ENCODE peak calls at places on chromosomes 1 and 21, in nine cellular contexts. One of them, this sample, is unnamed.

GRCh38 chr1:54570161-54570560 is 22.1 kb downstream of the ACOT11 start:
- DNase-seq in upper lobe of left lung: no peak
- DNase-seq in RWPE2: no peak
- DNase-seq in psoas muscle: no peak
- DNase-seq in epithelial cell of esophagus: no peak
- DNase-seq in endothelial cell: no peak
- DNase-seq in Peyer's patch: no peak
- DNase-seq in hepatocyte: no peak
- DNase-seq in lower lobe of right lung: no peak
- DNase-seq in this sample: no peak

GRCh38 chr1:226364129-226364899 is 43.6 kb downstream of the PARP1 start:
- DNase-seq in hepatocyte: no peak
- DNase-seq in upper lobe of left lung: no peak
- DNase-seq in endothelial cell: no peak
- DNase-seq in lower lobe of right lung: no peak
- DNase-seq in RWPE2: no peak
- DNase-seq in Peyer's patch: no peak
- DNase-seq in epithelial cell of esophagus: no peak
- DNase-seq in psoas muscle: no peak
- DNase-seq in this sample: peak; percentile 60

GRCh38 chr1:216961516-216961915 is 238.3 kb upstream of the ESRRG start:
- DNase-seq in psoas muscle: no peak
- DNase-seq in RWPE2: no peak
- DNase-seq in endothelial cell: no peak
- DNase-seq in epithelial cell of esophagus: peak; percentile 9
- DNase-seq in upper lobe of left lung: no peak
- DNase-seq in lower lobe of right lung: no peak
- DNase-seq in Peyer's patch: no peak
- DNase-seq in hepatocyte: no peak
- DNase-seq in this sample: no peak

GRCh38 chr1:40932004-40932403 is 47.5 kb upstream of the CTPS1 start:
- DNase-seq in Peyer's patch: peak; percentile 19
- DNase-seq in upper lobe of left lung: no peak
- DNase-seq in epithelial cell of esophagus: peak; percentile 55
- DNase-seq in endothelial cell: no peak
- DNase-seq in hepatocyte: no peak
- DNase-seq in psoas muscle: no peak
- DNase-seq in RWPE2: no peak
- DNase-seq in lower lobe of right lung: no peak
- DNase-seq in this sample: peak; percentile 46

GRCh38 chr1:100794719-100795645 is 75.4 kb downstream of the VCAM1 start:
- DNase-seq in RWPE2: no peak
- DNase-seq in psoas muscle: no peak
- DNase-seq in Peyer's patch: no peak
- DNase-seq in endothelial cell: no peak
- DNase-seq in lower lobe of right lung: no peak
- DNase-seq in epithelial cell of esophagus: no peak
- DNase-seq in upper lobe of left lung: no peak
- DNase-seq in hepatocyte: no peak
- DNase-seq in this sample: no peak

GRCh38 chr1:23473037-23473800 is 10.8 kb downstream of the ASAP3 start:
- DNase-seq in Peyer's patch: no peak
- DNase-seq in upper lobe of left lung: no peak
- DNase-seq in RWPE2: no peak
- DNase-seq in psoas muscle: no peak
- DNase-seq in endothelial cell: no peak
- DNase-seq in lower lobe of right lung: no peak
- DNase-seq in epithelial cell of esophagus: peak; percentile 78
- DNase-seq in hepatocyte: no peak
- DNase-seq in this sample: no peak

GRCh38 chr1:8218351-8219092 is 99.4 kb upstream of the SLC45A1 start:
- DNase-seq in psoas muscle: no peak
- DNase-seq in hepatocyte: no peak
- DNase-seq in upper lobe of left lung: no peak
- DNase-seq in lower lobe of right lung: no peak
- DNase-seq in endothelial cell: no peak
- DNase-seq in Peyer's patch: no peak
- DNase-seq in RWPE2: no peak
- DNase-seq in epithelial cell of esophagus: peak; percentile 56
- DNase-seq in this sample: no peak

GRCh38 chr1:205325334-205325884 is 3.9 kb upstream of the NUAK2 start:
- DNase-seq in epithelial cell of esophagus: peak; percentile 87
- DNase-seq in upper lobe of left lung: no peak
- DNase-seq in RWPE2: no peak
- DNase-seq in Peyer's patch: peak; percentile 85
- DNase-seq in psoas muscle: no peak
- DNase-seq in hepatocyte: peak; percentile 81
- DNase-seq in lower lobe of right lung: no peak
- DNase-seq in endothelial cell: peak; percentile 84
- DNase-seq in this sample: no peak

GRCh38 chr1:82401116-82401515 is 600.4 kb downstream of the ADGRL2 start:
- DNase-seq in lower lobe of right lung: no peak
- DNase-seq in hepatocyte: no peak
- DNase-seq in RWPE2: no peak
- DNase-seq in endothelial cell: no peak
- DNase-seq in upper lobe of left lung: no peak
- DNase-seq in psoas muscle: no peak
- DNase-seq in Peyer's patch: no peak
- DNase-seq in epithelial cell of esophagus: no peak
- DNase-seq in this sample: no peak

GRCh38 chr1:40265919-40266318 is 7.9 kb downstream of the ZMPSTE24 start:
- DNase-seq in lower lobe of right lung: no peak
- DNase-seq in epithelial cell of esophagus: no peak
- DNase-seq in endothelial cell: no peak
- DNase-seq in hepatocyte: no peak
- DNase-seq in upper lobe of left lung: no peak
- DNase-seq in Peyer's patch: no peak
- DNase-seq in RWPE2: no peak
- DNase-seq in psoas muscle: no peak
- DNase-seq in this sample: no peak

GRCh38 chr1:96721053-96721381 is 567 bp upstream of the PTBP2 start:
- DNase-seq in epithelial cell of esophagus: no peak
- DNase-seq in lower lobe of right lung: no peak
- DNase-seq in psoas muscle: no peak
- DNase-seq in Peyer's patch: no peak
- DNase-seq in upper lobe of left lung: no peak
- DNase-seq in hepatocyte: no peak
- DNase-seq in endothelial cell: no peak
- DNase-seq in RWPE2: no peak
- DNase-seq in this sample: no peak

GRCh38 chr1:223700942-223701637 is 11.2 kb upstream of the CAPN2 start:
- DNase-seq in upper lobe of left lung: peak; percentile 61
- DNase-seq in Peyer's patch: peak; percentile 66
- DNase-seq in RWPE2: peak; percentile 73
- DNase-seq in psoas muscle: no peak
- DNase-seq in hepatocyte: peak; percentile 85
- DNase-seq in lower lobe of right lung: peak; percentile 64
- DNase-seq in epithelial cell of esophagus: peak; percentile 94
- DNase-seq in endothelial cell: no peak
- DNase-seq in this sample: no peak

GRCh38 chr1:67489643-67490042 is 59.4 kb upstream of the SERBP1 start:
- DNase-seq in Peyer's patch: no peak
- DNase-seq in epithelial cell of esophagus: peak; percentile 68
- DNase-seq in lower lobe of right lung: no peak
- DNase-seq in psoas muscle: no peak
- DNase-seq in endothelial cell: no peak
- DNase-seq in upper lobe of left lung: no peak
- DNase-seq in hepatocyte: peak; percentile 40
- DNase-seq in RWPE2: no peak
- DNase-seq in this sample: no peak

GRCh38 chr1:238681451-238681850 is 704.9 kb upstream of the CHRM3 start:
- DNase-seq in hepatocyte: no peak
- DNase-seq in RWPE2: no peak
- DNase-seq in upper lobe of left lung: no peak
- DNase-seq in epithelial cell of esophagus: no peak
- DNase-seq in endothelial cell: no peak
- DNase-seq in psoas muscle: no peak
- DNase-seq in lower lobe of right lung: no peak
- DNase-seq in Peyer's patch: no peak
- DNase-seq in this sample: no peak

GRCh38 chr21:45105906-45106485 is 31.6 kb downstream of the ADARB1 start:
- DNase-seq in psoas muscle: no peak
- DNase-seq in endothelial cell: no peak
- DNase-seq in lower lobe of right lung: no peak
- DNase-seq in upper lobe of left lung: no peak
- DNase-seq in Peyer's patch: no peak
- DNase-seq in hepatocyte: no peak
- DNase-seq in epithelial cell of esophagus: no peak
- DNase-seq in RWPE2: no peak
- DNase-seq in this sample: no peak

GRCh38 chr1:162373541-162374375 is 2.9 kb downstream of the SPATA46 start:
- DNase-seq in upper lobe of left lung: no peak
- DNase-seq in lower lobe of right lung: peak; percentile 61
- DNase-seq in endothelial cell: no peak
- DNase-seq in Peyer's patch: no peak
- DNase-seq in psoas muscle: no peak
- DNase-seq in epithelial cell of esophagus: no peak
- DNase-seq in hepatocyte: no peak
- DNase-seq in RWPE2: peak; percentile 80
- DNase-seq in this sample: no peak

DNA sequence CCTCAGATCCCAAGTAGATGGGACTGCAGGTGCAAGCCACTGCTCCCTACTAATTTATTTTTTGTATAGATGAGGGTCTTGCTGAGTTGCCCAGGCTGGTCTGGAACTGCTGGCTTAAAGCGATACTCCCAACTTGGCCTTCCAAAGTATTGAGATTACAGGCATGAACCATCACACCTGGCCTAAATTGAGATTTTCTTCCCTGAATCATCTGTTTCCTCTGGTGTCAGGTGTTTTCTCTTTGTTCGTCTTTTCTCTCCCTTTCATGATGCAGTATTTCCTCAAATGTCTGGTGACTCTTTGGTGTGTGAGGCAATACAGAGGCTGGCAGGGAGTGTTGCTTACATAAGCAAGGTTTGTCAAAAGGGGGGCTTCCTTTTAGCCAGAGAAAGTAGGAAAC is 27.6 kb downstream of the CLDN14 start:
- DNase-seq in RWPE2: no peak
- DNase-seq in Peyer's patch: no peak
- DNase-seq in lower lobe of right lung: no peak
- DNase-seq in hepatocyte: no peak
- DNase-seq in endothelial cell: no peak
- DNase-seq in psoas muscle: no peak
- DNase-seq in upper lobe of left lung: no peak
- DNase-seq in epithelial cell of esophagus: peak; percentile 60
- DNase-seq in this sample: no peak
- TF ChIP-seq CTCF in RWPE2: no peak
- TF ChIP-seq CTCF in Peyer's patch: no peak
- TF ChIP-seq CTCF in lower lobe of right lung: no peak
- TF ChIP-seq CTCF in hepatocyte: no peak
- TF ChIP-seq CTCF in endothelial cell: no peak
- TF ChIP-seq CTCF in psoas muscle: no peak
- TF ChIP-seq CTCF in upper lobe of left lung: no peak
- TF ChIP-seq CTCF in epithelial cell of esophagus: no peak
- TF ChIP-seq CTCF in this sample: no peak

GRCh38 chr1:1778827-1779675 is 781 bp upstream of the NADK start:
- DNase-seq in epithelial cell of esophagus: peak; percentile 84
- DNase-seq in lower lobe of right lung: peak; percentile 96
- DNase-seq in psoas muscle: peak; percentile 85
- DNase-seq in hepatocyte: peak; percentile 80
- DNase-seq in endothelial cell: peak; percentile 40
- DNase-seq in Peyer's patch: peak; percentile 97
- DNase-seq in RWPE2: peak; percentile 83
- DNase-seq in upper lobe of left lung: peak; percentile 97
- DNase-seq in this sample: no peak
- TF ChIP-seq CTCF in epithelial cell of esophagus: no peak
- TF ChIP-seq CTCF in lower lobe of right lung: peak; percentile 30
- TF ChIP-seq CTCF in psoas muscle: no peak
- TF ChIP-seq CTCF in hepatocyte: peak; percentile 26
- TF ChIP-seq CTCF in endothelial cell: peak; percentile 38
- TF ChIP-seq CTCF in Peyer's patch: peak; percentile 29
- TF ChIP-seq CTCF in RWPE2: peak; percentile 32
- TF ChIP-seq CTCF in upper lobe of left lung: no peak
- TF ChIP-seq CTCF in this sample: peak; percentile 34

GRCh38 chr1:111801071-111801850 is 45.6 kb downstream of the DDX20 start:
- DNase-seq in upper lobe of left lung: no peak
- DNase-seq in lower lobe of right lung: no peak
- DNase-seq in hepatocyte: no peak
- DNase-seq in psoas muscle: no peak
- DNase-seq in Peyer's patch: no peak
- DNase-seq in epithelial cell of esophagus: no peak
- DNase-seq in RWPE2: no peak
- DNase-seq in endothelial cell: peak; percentile 10
- DNase-seq in this sample: no peak
- TF ChIP-seq CTCF in upper lobe of left lung: no peak
- TF ChIP-seq CTCF in lower lobe of right lung: no peak
- TF ChIP-seq CTCF in hepatocyte: no peak
- TF ChIP-seq CTCF in psoas muscle: peak; percentile 18
- TF ChIP-seq CTCF in Peyer's patch: no peak
- TF ChIP-seq CTCF in epithelial cell of esophagus: no peak
- TF ChIP-seq CTCF in RWPE2: no peak
- TF ChIP-seq CTCF in endothelial cell: no peak
- TF ChIP-seq CTCF in this sample: peak; percentile 19

DNA sequence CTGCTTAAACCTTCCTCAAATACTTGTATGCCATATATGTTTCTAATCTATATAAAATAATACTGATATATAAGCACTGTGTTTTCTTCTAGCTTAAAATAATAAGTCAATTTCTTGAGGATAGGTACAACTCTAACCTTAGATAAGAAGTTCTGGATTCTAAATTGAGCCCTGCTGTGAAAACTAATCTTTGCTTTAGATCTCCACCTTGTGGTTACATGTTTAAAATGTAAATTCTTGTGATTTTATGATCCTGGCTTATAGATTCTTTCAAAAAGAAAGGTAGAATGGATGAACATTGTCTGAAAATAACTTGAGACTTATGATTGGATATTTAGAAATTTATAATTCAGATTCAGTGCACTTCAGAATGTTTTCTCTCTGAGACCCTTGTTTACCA is 38.9 kb upstream of the HMCN1 start:
- DNase-seq in upper lobe of left lung: no peak
- DNase-seq in lower lobe of right lung: no peak
- DNase-seq in Peyer's patch: no peak
- DNase-seq in RWPE2: no peak
- DNase-seq in epithelial cell of esophagus: no peak
- DNase-seq in psoas muscle: no peak
- DNase-seq in endothelial cell: no peak
- DNase-seq in hepatocyte: no peak
- DNase-seq in this sample: no peak
- TF ChIP-seq CTCF in upper lobe of left lung: no peak
- TF ChIP-seq CTCF in lower lobe of right lung: no peak
- TF ChIP-seq CTCF in Peyer's patch: peak; percentile 27
- TF ChIP-seq CTCF in RWPE2: peak; percentile 49
- TF ChIP-seq CTCF in epithelial cell of esophagus: peak; percentile 13
- TF ChIP-seq CTCF in psoas muscle: peak; percentile 19
- TF ChIP-seq CTCF in endothelial cell: peak; percentile 45
- TF ChIP-seq CTCF in hepatocyte: peak; percentile 36
- TF ChIP-seq CTCF in this sample: peak; percentile 76

This sample was measured in chondrocyte.